ENCODE peak calls at places on chromosome 2, in seven cellular contexts. A, Q, R, X, Z, G and O are unnamed samples.

GRCh38 chr2:71945133-71945959 is 202.3 kb downstream of the CYP26B1 start:
- DNase-seq in A (no peak), Q (no peak), R (no peak), X (no peak), Z (no peak), G (peak), O (no peak)

GRCh38 chr2:119760237-119760807 is 600 bp downstream of the PTPN4 start:
- DNase-seq in A (peak), Q (no peak), R (peak), X (no peak), Z (peak), G (no peak), O (no peak)

GRCh38 chr2:11539317-11540147 is 5.7 kb downstream of the GREB1 start:
- DNase-seq in A (no peak), Q (no peak), R (peak), X (no peak), Z (peak), G (no peak), O (no peak)

GRCh38 chr2:226427538-226428307 is 371.9 kb downstream of the IRS1 start:
- DNase-seq in A (peak), Q (peak), R (no peak), X (peak), Z (no peak), G (no peak), O (no peak)

GRCh38 chr2:12759248-12759647 is 42.5 kb downstream of the TRIB2 start:
- DNase-seq in A (peak), Q (no peak), R (no peak), X (peak), Z (no peak), G (no peak), O (no peak)

GRCh38 chr2:134173338-134174016 is 80.4 kb upstream of the MGAT5 start:
- DNase-seq in A (no peak), Q (no peak), R (no peak), X (no peak), Z (peak), G (no peak), O (no peak)

GRCh38 chr2:70992945-70993688 is 1.6 kb downstream of the TEX261 start:
- DNase-seq in A (no peak), Q (no peak), R (no peak), X (no peak), Z (no peak), G (peak), O (no peak)

GRCh38 chr2:44515416-44515815 is 153.7 kb downstream of the CAMKMT start:
- DNase-seq in A (no peak), Q (no peak), R (no peak), X (no peak), Z (no peak), G (no peak), O (no peak)

GRCh38 chr2:109472331-109473005 is 141.3 kb downstream of the SEPTIN10 start:
- DNase-seq in A (no peak), Q (no peak), R (no peak), X (no peak), Z (no peak), G (no peak), O (no peak)

DNA sequence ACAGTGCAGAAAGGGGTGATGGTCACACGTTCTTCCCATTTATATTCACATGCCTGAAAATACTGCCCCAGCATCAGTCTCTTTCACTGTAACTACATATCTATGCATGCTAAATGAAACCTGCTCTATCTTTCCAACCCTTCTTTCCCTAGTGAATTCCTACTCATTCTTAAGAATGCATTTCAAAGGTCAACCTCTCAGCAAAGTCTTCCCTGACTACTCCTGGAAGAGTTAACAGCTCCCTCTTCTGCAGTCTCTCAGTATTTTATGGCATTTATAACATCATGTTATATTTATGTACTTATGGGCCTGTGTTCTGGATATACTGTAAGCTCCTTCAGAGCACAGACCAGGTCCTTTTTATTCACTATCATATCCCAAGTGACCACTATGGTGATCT is 71.7 kb upstream of the GALNT5 start:
- DNase-seq in A (no peak), Q (no peak), R (no peak), X (no peak), Z (no peak), G (no peak), O (no peak)
- TF ChIP-seq CTCF in A (no peak), Q (no peak), R (no peak), X (peak), Z (no peak), G (no peak), O (no peak)

GRCh38 chr2:98732430-98733051 is 1.6 kb upstream of the MGAT4A start:
- DNase-seq in A (no peak), Q (no peak), R (no peak), X (no peak), Z (no peak), G (no peak), O (no peak)
- H3K4me3 ChIP-seq in A (no peak), Q (no peak), R (no peak), X (no peak), Z (no peak), G (peak), O (no peak)

DNA sequence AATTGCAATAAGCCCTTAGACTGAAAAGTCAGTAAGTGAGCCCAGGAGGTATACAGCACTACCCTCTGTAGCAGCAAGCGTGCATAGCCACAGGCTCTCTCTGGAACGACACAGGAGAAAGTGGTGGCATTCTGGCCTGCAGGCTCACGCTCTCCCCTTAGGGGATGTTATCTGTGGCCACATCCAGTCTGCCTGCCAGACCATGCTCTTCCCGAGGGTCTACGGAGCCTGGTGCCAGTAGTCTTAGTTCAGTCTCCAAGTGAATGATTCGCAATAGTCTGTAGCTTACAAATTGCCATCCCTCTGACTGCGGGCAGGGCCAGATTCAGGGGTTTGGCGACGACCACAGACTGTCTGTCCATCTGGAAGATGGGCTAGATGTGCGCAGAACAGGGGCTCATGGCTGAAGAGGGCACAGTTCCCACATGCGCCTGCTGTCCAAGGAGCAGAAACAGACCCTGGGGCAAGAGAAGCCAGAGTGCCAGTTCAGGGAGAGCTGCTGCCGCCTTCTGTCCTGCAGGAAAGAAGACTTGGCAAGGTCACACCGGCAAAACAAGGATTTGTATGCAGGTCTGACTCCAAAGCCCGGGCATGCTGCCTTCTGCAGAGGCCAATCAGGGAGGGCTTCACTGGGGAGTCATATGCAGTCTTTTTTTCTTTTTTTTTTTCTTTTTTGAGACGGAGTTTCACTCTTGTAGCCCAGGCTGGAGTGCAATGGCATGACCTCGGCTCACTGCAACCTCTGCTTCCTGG is 3.5 kb upstream of the KLF11 start:
- DNase-seq in A (no peak), Q (no peak), R (no peak), X (no peak), Z (peak), G (no peak), O (no peak)
- TF ChIP-seq CTCF in A (no peak), Q (no peak), R (no peak), X (no peak), Z (no peak), G (no peak), O (no peak)

GRCh38 chr2:27285481-27285880 is 3.3 kb downstream of the TRIM54 start:
- DNase-seq in A (no peak), Q (no peak), R (no peak), X (no peak), Z (no peak), G (no peak), O (no peak)

GRCh38 chr2:27281855-27282559 is at the start of gene TRIM54:
- DNase-seq in A (peak), Q (no peak), R (no peak), X (no peak), Z (no peak), G (no peak), O (no peak)

GRCh38 chr2:27282892-27283291 is 663 bp downstream of the TRIM54 start:
- DNase-seq in A (no peak), Q (no peak), R (no peak), X (no peak), Z (no peak), G (no peak), O (no peak)

GRCh38 chr2:27281442-27281841 is 787 bp upstream of the TRIM54 start:
- DNase-seq in A (no peak), Q (no peak), R (no peak), X (no peak), Z (no peak), G (no peak), O (no peak)

DNA sequence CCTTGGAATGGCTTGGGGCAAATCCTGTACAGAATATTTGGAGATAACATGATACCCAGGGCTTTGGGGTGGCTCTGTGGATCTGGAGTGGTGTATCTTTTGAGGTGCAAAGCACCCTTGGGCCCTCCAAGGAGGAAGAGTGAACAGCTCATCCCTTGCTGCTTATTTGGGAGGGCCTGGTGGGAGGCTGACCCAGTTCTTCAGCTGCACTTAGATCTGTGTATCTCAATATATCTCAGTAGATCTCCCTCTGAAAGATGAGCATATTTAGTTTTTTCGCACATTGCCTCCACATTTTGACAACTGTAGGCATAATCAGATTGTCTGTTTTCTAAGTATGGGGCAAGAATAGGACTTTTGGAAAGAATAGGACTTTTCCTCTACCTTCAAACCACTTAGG is 2.8 kb downstream of the TRIM54 start:
- DNase-seq in A (no peak), Q (no peak), R (no peak), X (no peak), Z (no peak), G (no peak), O (no peak)
- H3K4me3 ChIP-seq in A (no peak), Q (no peak), R (no peak), X (no peak), Z (no peak), G (no peak), O (no peak)

GRCh38 chr2:174636979-174637378 is 39.4 kb upstream of the WIPF1 start:
- DNase-seq in A (no peak), Q (no peak), R (no peak), X (no peak), Z (no peak), G (no peak), O (no peak)
- TF ChIP-seq CTCF in A (no peak), Q (no peak), R (no peak), X (peak), Z (no peak), G (no peak), O (no peak)

DNA sequence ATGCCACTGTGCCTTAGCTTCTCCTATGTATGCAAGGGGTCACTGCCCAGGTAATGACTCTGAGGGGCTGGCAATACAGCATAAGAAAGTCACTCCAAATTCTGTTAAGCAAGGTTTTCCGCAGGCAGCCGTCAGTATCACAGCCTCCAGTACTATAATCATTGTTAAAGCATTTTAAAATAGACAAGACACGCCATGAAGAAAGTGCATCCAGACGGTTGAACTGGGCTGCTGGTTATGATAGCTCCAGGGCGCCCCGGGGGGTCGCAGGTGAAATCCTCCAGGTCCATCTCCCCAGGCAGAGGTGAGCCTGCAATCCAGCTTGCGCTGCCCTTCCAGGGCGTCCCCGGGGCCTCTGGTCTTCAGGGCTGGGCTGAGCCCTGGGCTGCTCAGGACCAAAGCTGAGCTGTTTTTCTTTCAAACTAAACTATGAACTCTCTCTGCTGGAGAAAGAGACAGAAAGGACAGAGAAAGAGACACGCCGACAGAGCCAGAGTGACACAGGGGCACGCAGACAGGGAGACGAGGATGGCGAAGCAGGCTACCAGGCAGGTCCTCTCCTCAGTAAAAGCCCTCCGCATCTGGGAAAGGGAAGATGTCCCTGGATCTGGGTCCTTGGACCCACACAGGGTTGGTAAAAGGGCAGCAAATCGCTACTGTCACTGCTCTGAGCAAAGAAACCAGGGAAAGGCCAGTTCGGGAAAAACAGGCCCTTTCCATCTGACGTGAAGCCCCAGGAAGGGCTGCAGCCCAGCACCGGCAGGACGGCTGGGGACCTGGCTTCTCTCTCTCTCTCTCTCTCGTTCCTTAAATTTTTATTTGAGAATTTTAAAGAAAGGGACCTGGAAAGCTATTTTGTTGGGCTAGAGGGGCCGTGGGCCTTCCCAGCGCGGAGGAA is 2.1 kb upstream of the TWIST2 start:
- DNase-seq in A (no peak), Q (no peak), R (no peak), X (no peak), Z (no peak), G (no peak), O (no peak)
- H3K4me3 ChIP-seq in A (no peak), Q (no peak), R (peak), X (no peak), Z (no peak), G (no peak), O (no peak)

DNA sequence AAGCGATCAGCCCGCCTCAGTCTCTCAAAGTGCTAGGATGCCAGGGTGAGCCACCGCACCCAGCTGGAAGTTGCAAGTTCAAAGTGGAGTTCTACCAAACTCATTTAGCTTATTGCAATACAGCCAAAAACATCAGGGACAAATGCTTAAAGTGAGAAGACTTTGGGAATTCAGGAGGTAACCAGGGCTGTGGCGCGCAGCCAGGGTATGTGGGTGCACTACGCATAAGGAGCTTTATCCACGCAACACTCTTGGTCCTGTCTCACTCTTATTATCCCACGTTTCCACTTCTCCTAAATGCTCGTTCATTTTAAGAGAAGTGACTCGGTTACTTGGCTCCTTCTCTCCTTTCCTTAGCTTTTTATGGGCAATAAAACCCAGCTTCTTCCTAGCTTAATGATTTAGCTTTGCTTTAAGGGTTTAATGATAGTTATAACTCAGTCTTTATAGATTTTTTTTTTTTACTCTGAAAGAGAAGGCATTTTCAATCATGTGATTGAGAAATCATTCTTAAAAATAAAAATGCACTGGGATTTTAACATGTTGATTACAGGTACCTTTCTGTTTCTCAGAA is 199.8 kb downstream of the KCNE4 start:
- DNase-seq in A (no peak), Q (no peak), R (peak), X (no peak), Z (no peak), G (no peak), O (no peak)
- TF ChIP-seq CTCF in A (no peak), Q (no peak), R (no peak), X (no peak), Z (no peak), G (no peak), O (no peak)

GRCh38 chr2:160616149-160616548 is 122.5 kb upstream of the RBMS1 start:
- DNase-seq in A (no peak), Q (no peak), R (no peak), X (no peak), Z (no peak), G (no peak), O (no peak)
- H3K4me3 ChIP-seq in A (no peak), Q (no peak), R (no peak), X (no peak), Z (no peak), G (no peak), O (no peak)